ENCODE peak calls at places on chromosome 18, in seven cellular contexts. J is fibroblast of lung, L is cardiac muscle cell, D is heart right ventricle, U is SK-N-SH, Q is breast epithelium, V is left ventricle myocardium inferior. T is an unnamed sample.

GRCh38 chr18:56330381-56331115 is 307.8 kb downstream of the TXNL1 start:
- DNase-seq in U (no peak), V (no peak), J (no peak), D (no peak), L (no peak), Q (no peak), T (no peak)

GRCh38 chr18:7608174-7608550 is 41.0 kb downstream of the PTPRM start:
- DNase-seq in Q (no peak), V (no peak), J (no peak), U (no peak), D (no peak), L (no peak), T (no peak)

GRCh38 chr18:24300703-24301102 is 96.9 kb downstream of the OSBPL1A start:
- DNase-seq in U (no peak), L (no peak), D (no peak), J (no peak), V (no peak), Q (no peak), T (no peak)

GRCh38 chr18:50696436-50696835 is 123.4 kb downstream of the MRO start:
- DNase-seq in L (no peak), U (no peak), V (no peak), J (no peak), D (no peak), Q (no peak), T (no peak)

GRCh38 chr18:63159590-63159989 is 160.0 kb downstream of the BCL2 start:
- DNase-seq in Q (no peak), L (no peak), U (no peak), D (no peak), J (no peak), V (no peak), T (no peak)

GRCh38 chr18:70195852-70196434 is 9.5 kb downstream of the RTTN start:
- DNase-seq in U (peak; percentile 54), D (no peak), Q (no peak), L (peak; percentile 59), J (peak; percentile 79), V (no peak), T (no peak)

GRCh38 chr18:5628512-5629255 is 84.9 kb upstream of the EPB41L3 start:
- DNase-seq in V (peak; percentile 41), U (peak; percentile 53), D (peak; percentile 46), L (peak; percentile 78), J (peak; percentile 57), Q (no peak), T (peak; percentile 47)

GRCh38 chr18:46751882-46752281 is 5.0 kb downstream of the ST8SIA5 start:
- DNase-seq in Q (no peak), V (no peak), L (no peak), U (no peak), J (no peak), D (no peak), T (no peak)

GRCh38 chr18:62566199-62566598 is 43.4 kb downstream of the ZCCHC2 start:
- DNase-seq in V (no peak), Q (no peak), U (no peak), J (peak; percentile 29), D (no peak), L (peak; percentile 17), T (peak; percentile 66)

GRCh38 chr18:49100226-49100968 is 149.6 kb upstream of the SMAD7 start:
- DNase-seq in D (no peak), V (no peak), U (no peak), J (peak; percentile 22), L (no peak), Q (no peak), T (no peak)

GRCh38 chr18:56124186-56124585 is 514.2 kb downstream of the TXNL1 start:
- DNase-seq in L (no peak), Q (no peak), V (no peak), U (no peak), J (peak; percentile 28), D (no peak), T (no peak)

GRCh38 chr18:22467760-22468553 is 50.2 kb upstream of the CTAGE1 start:
- DNase-seq in V (no peak), U (no peak), D (no peak), J (peak; percentile 99), Q (no peak), L (no peak), T (no peak)

GRCh38 chr18:55999641-56000040 is 411.6 kb upstream of the TCF4 start:
- DNase-seq in U (no peak), Q (no peak), J (peak; percentile 45), V (no peak), L (no peak), D (no peak), T (no peak)

GRCh38 chr18:74654637-74655036 is 57.0 kb downstream of the ZNF407 start:
- DNase-seq in L (no peak), Q (no peak), V (no peak), D (no peak), U (peak; percentile 11), J (peak; percentile 70), T (no peak)

GRCh38 chr18:76499596-76500340 is 4.7 kb upstream of the ZNF516 start:
- DNase-seq in L (no peak), V (no peak), Q (no peak), U (no peak), D (no peak), J (no peak), T (no peak)
- H3K27ac ChIP-seq in L (no peak overlapping the region), V (no peak overlapping the region), Q (no peak overlapping the region), U (no peak overlapping the region), D (no peak overlapping the region), J (no peak overlapping the region), T (peak overlapping the region; percentile 75)

DNA sequence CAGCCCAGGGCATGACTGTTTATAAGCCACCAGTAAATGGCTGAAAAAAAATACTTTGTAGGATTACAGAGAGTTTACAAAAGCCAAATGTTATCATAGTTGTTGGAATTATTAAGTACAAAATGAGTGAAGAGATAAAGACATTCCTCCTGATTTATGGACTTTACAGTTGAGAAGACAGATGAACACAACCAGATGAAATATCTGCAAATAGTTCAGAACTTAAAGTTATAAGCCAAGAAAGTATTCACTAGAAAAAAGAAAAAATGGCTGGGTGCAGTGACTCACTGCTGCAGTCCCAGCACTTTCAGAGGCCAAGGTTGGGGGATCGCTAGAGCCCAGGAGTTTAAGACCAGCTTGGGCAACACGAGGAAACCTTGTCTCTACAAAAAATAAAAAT is 11.2 kb downstream of the PMAIP1 start:
- DNase-seq in U (no peak), L (no peak), D (no peak), Q (no peak), V (no peak), J (peak; percentile 78), T (no peak)
- H3K4me1 ChIP-seq in U (peaks cover 16% of the 10 kb centered on the region), L (no peaks in the 10 kb centered on the region), D (no peaks in the 10 kb centered on the region), Q (no peaks in the 10 kb centered on the region), V (no peaks in the 10 kb centered on the region), J (peaks cover 14% of the 10 kb centered on the region), T (peaks cover 28% of the 10 kb centered on the region)

GRCh38 chr18:60331890-60332289 is 40.7 kb downstream of the MC4R start:
- DNase-seq in V (no peak), L (no peak), U (no peak), D (no peak), J (no peak), Q (no peak), T (no peak)
- TF ChIP-seq CTCF in V (no peak), L (no peak), U (no peak), D (no peak), J (no peak), Q (no peak), T (no peak)

GRCh38 chr18:35470440-35470839 is 27.3 kb downstream of the INO80C start:
- DNase-seq in Q (no peak), V (no peak), U (no peak), J (peak; percentile 49), L (no peak), D (no peak), T (no peak)
- H3K27ac ChIP-seq in Q (no peak overlapping the region), V (no peak overlapping the region), U (no peak overlapping the region), J (no peak overlapping the region), L (no peak overlapping the region), D (no peak overlapping the region), T (no peak overlapping the region)